ENCODE peak calls at places on chromosomes 3 and 15, in five cellular contexts. L is A172; I is stomach; P is Peyer's patch; F is activated CD4-positive, alpha-beta memory T cell treated with anti-CD3 and anti-CD28 coated beads for 36 hours. J is an unnamed sample.

GRCh38 chr3:48716508-48716981 is 476 bp downstream of the IP6K2 start:
- DNase-seq in L (no peak), I (no peak), P (peak; percentile 56), F (peak; percentile 44), J (peak; percentile 64)

GRCh38 chr3:45225465-45226205 is 452 bp downstream of the TMEM158 start:
- DNase-seq in L (no peak), I (no peak), P (no peak), F (peak; percentile 50), J (peak; percentile 78)

GRCh38 chr15:25939122-25939521 is 76.0 kb upstream of the ATP10A start:
- DNase-seq in L (no peak), I (no peak), P (no peak), F (no peak), J (no peak)

GRCh38 chr15:87619161-87619960 is 637.2 kb downstream of the NTRK3 start:
- DNase-seq in L (peak; percentile 85), I (no peak), P (no peak), F (no peak), J (peak; percentile 45)

GRCh38 chr15:37015025-37015424 is 85.3 kb downstream of the MEIS2 start:
- DNase-seq in L (no peak), I (no peak), P (no peak), F (no peak), J (no peak)

GRCh38 chr15:72339777-72340177 is 19.8 kb upstream of the CELF6 start:
- DNase-seq in L (peak; percentile 73), I (no peak), P (no peak), F (no peak), J (no peak)

GRCh38 chr15:78082106-78082742 is 4.7 kb upstream of the TBC1D2B start:
- DNase-seq in L (peak; percentile 23), I (no peak), P (peak; percentile 46), F (no peak), J (no peak)

GRCh38 chr3:129119365-129120100 is 2.1 kb downstream of the RAB43 start:
- DNase-seq in L (peak; percentile 19), I (peak; percentile 56), P (peak; percentile 73), F (peak; percentile 56), J (peak; percentile 64)

GRCh38 chr3:101325393-101326134 is 5.2 kb upstream of the IMPG2 start:
- DNase-seq in L (no peak), I (no peak), P (no peak), F (no peak), J (no peak)

J was measured in endodermal cell.